ENCODE peak calls at places on chromosomes 13 and 19, in eight cellular contexts. Q is A549, U is breast epithelium, J is spleen, P is uterus, G is tibial nerve, T is HCT116, I is suprapubic skin. A is an unnamed sample. For H3K4me1, the result is how much of the 10 kb centered on the place peaks cover.

GRCh38 chr19:43553656-43554055 is 20.7 kb downstream of the ZNF575 start:
- DNase-seq in P (no peak), U (no peak), J (peak), I (no peak), T (no peak), Q (no peak), G (no peak), A (no peak)

GRCh38 chr13:93227906-93228801 is 1.5 kb downstream of the GPC6 start:
- DNase-seq in I (no peak), J (no peak), T (no peak), Q (no peak), U (no peak), P (peak), G (peak), A (peak)

GRCh38 chr19:28305513-28305912 is 907.4 kb downstream of the UQCRFS1 start:
- DNase-seq in U (no peak), J (no peak), G (no peak), T (no peak), I (no peak), Q (no peak), P (no peak), A (no peak)

GRCh38 chr13:39023316-39023715 is 14.6 kb downstream of the PROSER1 start:
- DNase-seq in U (no peak), G (no peak), Q (no peak), I (no peak), P (no peak), T (no peak), J (no peak), A (no peak)

GRCh38 chr13:103403148-103403740 is 337.0 kb upstream of the SLC10A2 start:
- DNase-seq in G (no peak), J (no peak), I (no peak), U (no peak), P (no peak), Q (no peak), T (no peak), A (no peak)

GRCh38 chr13:41065098-41065497 is 3.8 kb downstream of the WBP4 start:
- DNase-seq in U (no peak), G (no peak), J (no peak), Q (no peak), I (no peak), P (no peak), T (no peak), A (no peak)

GRCh38 chr13:76715621-76716020 is 170.6 kb downstream of the KCTD12 start:
- DNase-seq in G (no peak), I (no peak), P (no peak), Q (no peak), U (no peak), J (no peak), T (no peak), A (no peak)

GRCh38 chr13:40026174-40026585 is 370.7 kb downstream of the COG6 start:
- DNase-seq in U (no peak), T (no peak), P (no peak), Q (no peak), J (no peak), G (no peak), I (no peak), A (no peak)

GRCh38 chr13:95201814-95202521 is 99.3 kb downstream of the ABCC4 start:
- DNase-seq in T (no peak), U (no peak), I (no peak), G (no peak), J (no peak), Q (no peak), P (no peak), A (no peak)

GRCh38 chr13:50635504-50635903 is 208.0 kb downstream of the DLEU7 start:
- DNase-seq in P (peak), G (peak), U (peak), T (no peak), J (no peak), Q (no peak), I (no peak), A (no peak)

GRCh38 chr19:30419581-30420180 is 47.5 kb downstream of the ZNF536 start:
- DNase-seq in I (no peak), Q (no peak), U (no peak), P (no peak), G (no peak), J (no peak), T (no peak), A (no peak)

GRCh38 chr19:15166700-15167099 is 34.1 kb downstream of the NOTCH3 start:
- DNase-seq in J (no peak), Q (no peak), G (no peak), U (no peak), T (no peak), I (no peak), P (no peak), A (no peak)

GRCh38 chr13:49524740-49525501 is 29.2 kb downstream of the PHF11 start:
- DNase-seq in J (no peak), T (no peak), I (no peak), Q (no peak), G (no peak), U (no peak), P (no peak), A (no peak)

GRCh38 chr13:76229281-76229680 is 593.2 kb downstream of the LMO7 start:
- DNase-seq in U (no peak), I (no peak), Q (no peak), P (no peak), T (no peak), G (no peak), J (no peak), A (no peak)

GRCh38 chr19:10089801-10090375 is 3.8 kb downstream of the SHFL start:
- DNase-seq in Q (no peak), J (no peak), U (no peak), T (no peak), P (no peak), G (no peak), I (no peak), A (no peak)

GRCh38 chr13:98927954-98928927 is 49.6 kb downstream of the DOCK9 start:
- DNase-seq in J (no peak), I (no peak), P (peak), Q (no peak), T (no peak), U (no peak), G (peak), A (no peak)

GRCh38 chr13:104460553-104460952 is 1394.3 kb upstream of the SLC10A2 start:
- DNase-seq in U (no peak), G (no peak), I (no peak), Q (no peak), P (no peak), J (no peak), T (no peak), A (no peak)

DNA sequence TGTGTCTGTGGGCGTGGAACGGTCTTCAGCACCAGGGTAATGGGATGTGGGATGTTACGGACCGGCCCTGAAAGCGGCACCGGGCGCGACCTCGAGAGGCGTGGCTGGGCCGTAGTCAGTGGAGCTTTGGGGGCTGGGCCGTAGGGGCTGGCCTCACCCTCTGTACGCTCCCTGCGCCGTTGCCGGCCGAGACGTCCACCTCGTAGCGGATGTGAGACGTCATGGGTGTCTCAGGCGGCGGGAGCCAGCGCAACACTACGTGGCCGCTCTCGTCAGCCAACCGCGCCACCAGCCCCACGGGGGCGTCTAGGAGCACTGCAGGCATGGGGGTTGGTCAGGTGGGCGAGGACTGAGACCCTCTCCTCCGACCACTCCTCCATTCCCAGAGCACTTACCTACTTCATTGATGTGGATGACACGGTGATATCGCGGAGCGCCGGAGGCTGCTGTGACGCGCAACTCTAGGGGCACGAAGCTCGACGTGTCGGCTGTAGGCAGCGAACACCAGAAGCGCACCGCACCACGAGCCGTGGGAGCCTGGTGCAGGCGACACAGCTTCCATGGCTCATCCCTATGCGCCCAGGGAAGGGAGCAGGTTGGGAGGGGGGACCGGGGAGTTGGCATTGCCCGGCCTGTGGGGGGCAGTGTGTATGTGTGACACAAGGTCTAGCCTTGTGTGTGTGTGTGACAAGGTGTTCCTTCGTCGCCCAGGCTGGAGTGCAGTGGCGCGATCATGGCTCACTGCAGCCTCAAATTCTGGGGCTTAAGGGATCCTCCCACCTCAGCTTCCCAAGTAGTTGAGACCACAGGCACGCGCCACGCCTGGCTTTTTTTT is 2.4 kb downstream of the EPOR start:
- DNase-seq in U (no peak), I (peak), J (peak), G (peak), P (peak), Q (peak), T (peak), A (peak)
- TF ChIP-seq POLR2A in U (no peak), I (no peak), J (no peak), G (no peak), P (no peak), Q (peak), T (no peak), A (no peak)

GRCh38 chr13:108878732-108879131 is 249.3 kb downstream of the MYO16 start:
- DNase-seq in P (no peak), I (no peak), Q (no peak), J (no peak), T (no peak), G (no peak), U (no peak), A (no peak)
- H3K4me1 ChIP-seq in P (under half), I (under half), Q (under half), J (under half), T (under half), G (under half), U (under half), A (under half)

GRCh38 chr13:108226184-108226583 is 8.0 kb downstream of the ABHD13 start:
- DNase-seq in I (no peak), P (no peak), G (no peak), U (no peak), Q (no peak), T (no peak), J (no peak), A (no peak)
- H3K4me3 ChIP-seq in I (no peak), P (no peak), G (no peak), U (no peak), Q (no peak), T (no peak), J (no peak), A (no peak)

GRCh38 chr13:87669379-87669978 is 1.7 kb upstream of the SLITRK5 start:
- DNase-seq in U (no peak), J (no peak), T (no peak), Q (no peak), P (no peak), G (no peak), I (no peak), A (no peak)
- TF ChIP-seq POLR2A in U (no peak), J (no peak), T (no peak), Q (no peak), P (no peak), G (no peak), I (no peak), A (no peak)

DNA sequence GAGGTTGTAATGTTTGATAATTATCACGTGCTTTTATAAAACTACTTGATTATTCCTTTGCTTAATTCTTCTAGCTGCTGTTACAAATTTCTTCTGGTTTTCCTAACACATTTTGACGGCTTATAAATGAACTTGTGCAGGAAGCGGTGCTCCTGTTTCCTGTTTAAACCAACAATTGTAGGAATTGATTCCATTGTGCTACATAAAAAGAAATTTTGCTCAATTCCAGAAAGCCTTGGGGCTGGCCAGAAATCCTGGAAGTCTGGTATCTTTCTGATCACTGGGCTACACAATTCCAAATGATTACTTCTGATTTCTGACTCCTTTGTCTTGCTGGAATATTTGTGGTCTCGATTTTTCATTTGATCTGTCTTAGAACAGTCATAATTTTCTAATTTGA is 14.9 kb downstream of the RFC3 start:
- DNase-seq in I (no peak), Q (no peak), P (no peak), T (no peak), J (no peak), G (no peak), U (no peak), A (no peak)
- H3K4me1 ChIP-seq in I (under half), Q (under half), P (under half), T (under half), J (under half), G (under half), U (under half), A (under half)

GRCh38 chr19:1893791-1894190 is 8.5 kb upstream of the ABHD17A start:
- DNase-seq in J (no peak), U (no peak), I (no peak), Q (no peak), G (no peak), P (no peak), T (no peak), A (no peak)

GRCh38 chr19:1901940-1902404 is 3.2 kb upstream of the ADAT3 start:
- DNase-seq in Q (no peak), I (no peak), U (no peak), P (no peak), T (no peak), J (no peak), G (peak), A (no peak)

GRCh38 chr19:1896508-1896907 is 8.7 kb upstream of the ADAT3 start:
- DNase-seq in Q (no peak), U (no peak), P (no peak), T (no peak), G (no peak), J (no peak), I (no peak), A (no peak)
- H3K4me3 ChIP-seq in Q (no peak), U (no peak), P (no peak), T (no peak), G (no peak), J (no peak), I (no peak), A (no peak)

GRCh38 chr13:113862191-113862765 is 1.6 kb downstream of the GAS6 start:
- DNase-seq in U (peak), Q (no peak), G (no peak), T (no peak), J (no peak), P (peak), I (peak), A (peak)

GRCh38 chr13:113864303-113864890 is 521 bp upstream of the GAS6 start:
- DNase-seq in G (no peak), J (no peak), P (peak), I (no peak), Q (no peak), U (peak), T (no peak), A (no peak)

GRCh38 chr13:113861433-113862030 is 2.3 kb downstream of the GAS6 start:
- DNase-seq in U (peak), T (no peak), P (peak), J (no peak), G (no peak), Q (no peak), I (peak), A (no peak)

GRCh38 chr13:113862766-113863510 is 938 bp downstream of the GAS6 start:
- DNase-seq in Q (peak), T (no peak), U (peak), J (no peak), P (peak), I (peak), G (no peak), A (peak)

GRCh38 chr13:113863511-113864302 is at the start of gene GAS6:
- DNase-seq in U (peak), G (no peak), P (peak), Q (peak), J (no peak), T (no peak), I (peak), A (peak)
- TF ChIP-seq POLR2A in U (no peak), G (peak), P (peak), Q (no peak), J (no peak), T (no peak), I (no peak), A (no peak)

DNA sequence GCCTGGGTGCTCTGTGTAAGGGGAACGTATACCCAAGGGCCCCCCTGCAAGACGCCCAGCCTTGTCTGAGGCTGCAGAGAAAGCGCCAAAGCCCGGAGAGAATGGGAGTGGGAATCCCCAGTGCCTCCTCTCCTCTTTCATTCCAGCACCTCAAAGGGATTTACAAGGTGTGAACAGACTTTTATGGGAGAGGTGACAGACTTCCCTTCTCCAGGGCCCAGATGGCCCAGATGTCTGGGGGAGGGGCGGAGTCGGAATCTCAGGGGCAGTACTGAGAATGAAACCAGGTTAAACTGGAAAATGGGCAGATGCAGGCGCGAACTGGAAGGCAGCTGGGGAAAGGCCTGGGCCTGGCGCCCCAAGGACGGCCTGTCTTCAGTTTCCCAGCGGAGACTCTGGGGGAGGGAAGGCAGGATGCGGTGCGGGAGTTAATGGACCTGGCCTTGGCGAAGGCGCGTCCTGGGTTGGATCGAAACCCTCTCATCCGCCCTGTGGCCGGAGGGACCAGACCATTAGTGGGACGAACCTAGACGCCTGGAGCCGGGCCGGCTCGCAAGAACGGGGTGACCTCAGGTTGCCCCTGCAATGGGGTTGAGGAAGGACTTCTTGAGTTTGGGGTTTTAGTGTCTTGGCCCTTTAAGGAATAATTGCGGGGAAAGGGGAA is 622 bp upstream of the TRIP10 start:
- DNase-seq in Q (no peak), T (no peak), G (no peak), P (peak), I (no peak), J (peak), U (peak), A (peak)
- H3K4me1 ChIP-seq in Q (under half), T (half or more), G (half or more), P (under half), I (under half), J (under half), U (under half), A (under half)

GRCh38 chr19:33622505-33622808 is 704 bp downstream of the CHST8 start:
- DNase-seq in P (no peak), J (no peak), I (no peak), G (no peak), T (no peak), Q (no peak), U (no peak), A (no peak)
- H3K4me3 ChIP-seq in P (no peak), J (peak), I (peak), G (peak), T (no peak), Q (peak), U (peak), A (no peak)